ENCODE peak calls at places on chromosomes 4 and X, in four cellular contexts. K is WTC11; A is activated CD8-positive, alpha-beta T cell treated with anti-CD3 and anti-CD28 coated beads for 36 hours; I is uterus. T is an unnamed sample.

GRCh38 chr4:78829296-78829695 is 53.1 kb downstream of the BMP2K start:
- DNase-seq in I (no peak), A (no peak), K (no peak), T (no peak)

GRCh38 chrX:103919336-103919682 is 43.1 kb upstream of the TMSB15B start:
- DNase-seq in K (no peak), A (no peak), I (no peak), T (no peak)

GRCh38 chrX:13827693-13828092 is 10.8 kb upstream of the GPM6B start:
- DNase-seq in A (no peak), I (no peak), K (no peak), T (no peak)

GRCh38 chr4:5469151-5469775 is 239.1 kb downstream of the EVC2 start:
- DNase-seq in K (no peak), I (no peak), A (no peak), T (no peak)

GRCh38 chr4:164224871-164225270 is 529.1 kb upstream of the SMIM31 start:
- DNase-seq in K (no peak), I (no peak), A (no peak), T (no peak)

GRCh38 chrX:40171513-40172168 is 73.9 kb upstream of the BCOR start:
- DNase-seq in K (no peak), A (peak), I (peak), T (peak)

GRCh38 chr4:25358515-25359275 is 18.4 kb upstream of the ANAPC4 start:
- DNase-seq in A (no peak), I (no peak), K (no peak), T (no peak)

GRCh38 chr4:40310225-40310624 is 24.9 kb upstream of the CHRNA9 start:
- DNase-seq in A (no peak), K (no peak), I (no peak), T (no peak)

GRCh38 chr4:31461425-31461824 is 741.3 kb downstream of the PCDH7 start:
- DNase-seq in I (no peak), K (no peak), A (no peak), T (no peak)

GRCh38 chrX:18833071-18833731 is 125.8 kb downstream of the PPEF1 start:
- DNase-seq in A (no peak), K (no peak), I (peak), T (no peak)

GRCh38 chr4:102560743-102561341 is 59.7 kb downstream of the NFKB1 start:
- DNase-seq in K (no peak), A (no peak), I (no peak), T (no peak)

GRCh38 chr4:186719925-186720694 is 3.5 kb downstream of the FAT1 start:
- DNase-seq in K (no peak), A (peak), I (no peak), T (no peak)

GRCh38 chr4:165096776-165097175 is 15.9 kb downstream of the TMEM192 start:
- DNase-seq in I (no peak), A (no peak), K (no peak), T (no peak)

GRCh38 chr4:1556541-1557220 is 127.4 kb downstream of the FAM53A start:
- DNase-seq in K (peak), I (no peak), A (no peak), T (no peak)

GRCh38 chr4:14259926-14260325 is 632.4 kb upstream of the BOD1L1 start:
- DNase-seq in I (no peak), K (no peak), A (no peak), T (no peak)

GRCh38 chr4:187227907-187228699 is 504.4 kb upstream of the FAT1 start:
- DNase-seq in I (no peak), A (no peak), K (no peak), T (no peak)

GRCh38 chr4:10461091-10461849 is 4.0 kb upstream of the ZNF518B start:
- DNase-seq in K (peak), I (peak), A (peak), T (peak)

GRCh38 chr4:14308229-14308651 is 680.7 kb upstream of the BOD1L1 start:
- DNase-seq in I (no peak), A (no peak), K (no peak), T (no peak)

GRCh38 chr4:2412534-2412884 is 5.9 kb downstream of the ZFYVE28 start:
- DNase-seq in K (no peak), I (no peak), A (peak), T (no peak)

GRCh38 chr4:80566203-80566872 is 230.8 kb downstream of the CFAP299 start:
- DNase-seq in K (no peak), A (no peak), I (no peak), T (no peak)

GRCh38 chrX:34880656-34881055 is 61.9 kb upstream of the FAM47B start:
- DNase-seq in A (no peak), K (no peak), I (no peak), T (no peak)

GRCh38 chr4:169492436-169493163 is 119.8 kb downstream of the NEK1 start:
- DNase-seq in A (peak), I (no peak), K (peak), T (peak)

GRCh38 chr4:141283152-141283551 is 62.5 kb downstream of the ZNF330 start:
- DNase-seq in I (no peak), K (no peak), A (no peak), T (no peak)

GRCh38 chrX:10259716-10260115 is 102.9 kb downstream of the CLCN4 start:
- DNase-seq in I (no peak), K (no peak), A (no peak), T (no peak)

GRCh38 chrX:11151799-11152591 is 40.9 kb downstream of the HCCS start:
- DNase-seq in A (no peak), I (no peak), K (no peak), T (no peak)

GRCh38 chr4:98094118-98094517 is 49.2 kb downstream of the STPG2 start:
- DNase-seq in I (no peak), A (no peak), K (no peak), T (no peak)

GRCh38 chrX:13223868-13224555 is 95.8 kb downstream of the ATXN3L start:
- DNase-seq in A (no peak), K (no peak), I (no peak), T (no peak)

GRCh38 chr4:151678048-151678853 is 82.6 kb downstream of the GATB start:
- DNase-seq in A (no peak), I (no peak), K (no peak), T (no peak)

GRCh38 chr4:26084414-26084813 is 170.4 kb downstream of the SMIM20 start:
- DNase-seq in A (no peak), K (no peak), I (no peak), T (no peak)

GRCh38 chr4:141645611-141646340 is 9.4 kb downstream of the IL15 start:
- DNase-seq in I (no peak), K (no peak), A (no peak), T (no peak)

GRCh38 chrX:44092778-44093177 is 119.6 kb upstream of the NDP start:
- DNase-seq in A (no peak), K (no peak), I (no peak), T (no peak)

GRCh38 chr4:186200436-186201409 is 9.4 kb downstream of the CYP4V2 start:
- DNase-seq in K (no peak), I (no peak), A (no peak), T (no peak)

GRCh38 chrX:118872102-118872566 is 48.5 kb downstream of the ZCCHC12 start:
- DNase-seq in A (no peak), K (no peak), I (no peak), T (no peak)

GRCh38 chr4:93810340-93810992 is 18.1 kb upstream of the ATOH1 start:
- DNase-seq in A (no peak), K (no peak), I (peak), T (no peak)

GRCh38 chr4:26076000-26076587 is 162.1 kb downstream of the SMIM20 start:
- DNase-seq in I (no peak), A (peak), K (no peak), T (no peak)

GRCh38 chrX:1581132-1581531 is 10.3 kb upstream of the AKAP17A start:
- DNase-seq in I (peak), K (peak), A (peak), T (peak)
- TF ChIP-seq CTCF in I (peak), K (peak), A (peak), T (peak)

GRCh38 chr4:177667687-177668086 is 225.4 kb upstream of the AGA start:
- DNase-seq in A (no peak), I (no peak), K (no peak), T (no peak)
- TF ChIP-seq CTCF in A (no peak), I (no peak), K (no peak), T (no peak)

DNA sequence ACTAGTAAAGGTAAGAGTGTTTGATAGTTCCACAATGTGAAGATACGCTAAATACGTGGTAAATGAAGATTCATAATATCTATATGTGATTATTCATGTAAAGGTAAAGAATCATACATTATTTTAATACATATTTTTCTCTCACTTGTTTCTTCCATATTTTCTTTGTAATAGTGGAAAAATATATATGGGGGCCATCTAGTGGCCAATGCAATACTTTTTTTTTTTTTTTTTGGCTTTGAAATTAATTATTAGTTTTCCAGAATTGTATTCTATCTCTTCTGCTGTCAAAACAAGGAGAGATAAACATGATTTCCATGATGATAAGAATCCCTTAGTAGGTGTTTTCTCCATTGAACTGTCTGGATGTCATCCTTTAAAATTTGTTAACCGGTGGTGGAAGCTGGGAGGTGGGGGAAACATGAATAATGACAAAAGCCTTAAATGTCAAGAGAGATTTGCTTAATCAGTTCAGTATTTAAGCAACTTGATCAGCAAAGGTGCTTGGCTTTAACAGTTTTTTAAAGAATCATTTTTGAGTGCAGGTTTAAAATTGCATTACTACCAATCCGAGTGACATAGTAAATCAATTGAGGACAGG is 508.7 kb upstream of the HTR2C start:
- DNase-seq in K (no peak), A (no peak), I (no peak), T (no peak)
- TF ChIP-seq CTCF in K (no peak), A (no peak), I (no peak), T (peak)

DNA sequence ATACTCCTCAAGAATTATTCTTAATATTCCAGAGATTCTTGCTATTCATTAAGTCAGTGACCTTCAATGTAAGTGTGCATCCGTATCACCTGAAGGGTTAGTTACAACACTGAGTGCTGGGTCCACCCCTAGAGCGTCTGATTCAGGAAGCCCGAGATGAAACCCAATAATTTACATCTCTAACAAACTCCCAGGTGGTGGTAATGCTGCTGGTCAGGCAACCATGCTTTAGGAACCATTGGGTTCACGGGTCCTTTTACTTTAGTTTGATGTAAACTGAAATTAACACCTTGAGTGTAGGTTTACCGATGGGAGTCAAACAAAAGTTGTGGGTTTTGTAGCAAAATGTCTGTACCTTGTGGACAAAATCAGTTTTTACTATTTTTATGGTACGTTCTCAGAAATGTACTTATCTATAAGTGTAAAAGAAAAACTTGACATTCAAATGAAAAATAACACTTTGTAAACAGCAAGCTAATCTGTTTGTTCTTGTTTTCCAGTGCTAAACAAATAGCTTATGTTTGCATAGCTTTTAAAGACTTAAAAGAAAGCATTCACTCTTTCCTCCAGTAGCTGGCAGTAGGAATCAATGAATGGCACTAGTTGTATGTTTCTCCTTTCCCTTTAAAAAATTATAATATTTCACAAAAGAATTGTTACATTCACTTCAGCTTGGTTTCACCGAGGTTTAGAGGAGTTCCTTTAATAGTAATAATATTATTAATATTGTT is 32.7 kb downstream of the ACE2 start:
- DNase-seq in I (no peak), A (no peak), K (no peak), T (no peak)
- TF ChIP-seq CTCF in I (no peak), A (no peak), K (no peak), T (no peak)

DNA sequence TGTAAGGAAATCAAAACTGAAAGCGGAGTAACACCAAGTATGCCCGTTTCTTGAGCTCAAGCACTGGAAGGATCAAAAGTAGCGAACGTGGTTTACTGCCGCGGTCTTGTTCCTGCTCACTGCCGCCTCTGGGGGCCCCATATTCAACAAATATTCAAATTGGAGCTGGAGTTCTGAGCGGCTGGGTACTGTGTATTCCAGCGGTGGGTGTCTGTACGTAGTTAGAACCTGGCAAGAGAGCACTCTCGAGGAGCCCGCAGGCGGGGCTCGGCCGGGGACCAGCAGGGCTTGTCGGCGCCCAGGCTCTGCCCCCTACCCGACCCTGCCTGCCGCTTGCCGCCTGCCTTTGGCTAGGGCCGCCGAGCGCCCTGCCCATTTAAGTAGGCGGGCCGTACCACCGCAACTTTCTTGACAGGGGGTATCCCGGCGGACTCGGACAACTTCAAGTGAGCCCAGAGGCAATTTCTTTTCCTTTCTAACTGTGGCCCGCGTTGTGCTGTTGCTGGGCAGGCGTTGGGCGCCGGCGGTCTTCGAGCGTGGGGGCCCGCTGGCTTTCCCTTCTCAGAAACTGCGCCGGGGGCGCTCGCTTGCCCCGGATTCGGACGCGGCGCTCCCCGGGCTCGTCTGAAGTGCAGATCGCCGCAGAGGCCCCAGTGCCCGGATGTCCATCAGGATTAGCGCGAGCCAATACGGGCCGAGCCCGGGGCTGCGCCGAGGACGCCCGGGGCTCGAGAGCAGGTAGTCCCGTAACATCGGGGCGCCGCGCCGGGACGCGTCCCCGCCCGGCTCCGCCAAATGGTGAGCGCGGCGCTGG is 71.9 kb downstream of the AFF1 start:
- DNase-seq in K (peak), A (peak), I (peak), T (peak)
- TF ChIP-seq CTCF in K (no peak), A (peak), I (no peak), T (no peak)

GRCh38 chr4:74789518-74789917 is 4.8 kb downstream of the BTC start:
- DNase-seq in I (no peak), A (no peak), K (no peak), T (no peak)

GRCh38 chr4:74793757-74794340 is 474 bp downstream of the BTC start:
- DNase-seq in K (peak), A (peak), I (peak), T (peak)

GRCh38 chr4:74790652-74791051 is 3.7 kb downstream of the BTC start:
- DNase-seq in I (no peak), A (no peak), K (no peak), T (no peak)

GRCh38 chr4:74796631-74797030 is 2.3 kb upstream of the BTC start:
- DNase-seq in A (no peak), I (no peak), K (no peak), T (no peak)

DNA sequence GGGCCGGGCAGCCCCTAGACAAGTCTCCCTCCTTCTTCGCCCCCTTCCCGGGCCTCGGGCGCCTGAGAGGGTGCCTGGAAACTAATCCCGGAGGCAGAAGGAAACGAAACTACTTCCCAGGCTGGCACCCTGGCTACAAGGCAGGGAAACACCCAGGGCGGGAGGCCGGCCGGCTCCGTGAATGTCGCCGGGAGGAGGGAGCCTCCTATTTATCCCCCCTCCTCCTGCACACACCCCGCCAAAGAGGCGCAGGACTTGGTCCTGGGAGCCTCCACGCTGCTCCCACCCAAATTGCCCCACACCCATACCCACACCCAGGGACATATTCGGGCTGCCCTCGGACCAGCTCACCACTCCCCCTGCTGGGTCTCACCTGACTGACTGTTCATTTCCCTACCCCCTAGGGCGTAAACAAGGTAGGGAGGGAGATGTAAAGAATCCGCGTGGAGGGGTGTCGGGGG is at the start of gene BTC:
- DNase-seq in A (peak), K (peak), I (peak), T (peak)
- TF ChIP-seq CTCF in A (no peak), K (no peak), I (no peak), T (no peak)